ENCODE peak calls at places on chromosomes 5 and 9, in four cellular contexts. One of them, this sample, is unnamed.

GRCh38 chr5:97041239-97041638 is 101.2 kb downstream of the LIX1 start:
- DNase-seq in AG09319: no peak
- DNase-seq in AG04449: no peak
- DNase-seq in activated naive CD4-positive, alpha-beta T cell treated with anti-CD3 and anti-CD28 coated beads, Interleukin-2, amount 10 ng/mL, durations not matched to agents 7 days and 5 days: no peak
- DNase-seq in this sample: no peak

GRCh38 chr9:124661184-124661755 is 109.8 kb downstream of the NR6A1 start:
- DNase-seq in AG09319: no peak
- DNase-seq in AG04449: no peak
- DNase-seq in activated naive CD4-positive, alpha-beta T cell treated with anti-CD3 and anti-CD28 coated beads, Interleukin-2, amount 10 ng/mL, durations not matched to agents 7 days and 5 days: no peak
- DNase-seq in this sample: no peak

GRCh38 chr9:116661037-116661954 is 25.8 kb upstream of the TRIM32 start:
- DNase-seq in AG09319: peak; percentile 76
- DNase-seq in AG04449: peak; percentile 61
- DNase-seq in activated naive CD4-positive, alpha-beta T cell treated with anti-CD3 and anti-CD28 coated beads, Interleukin-2, amount 10 ng/mL, durations not matched to agents 7 days and 5 days: no peak
- DNase-seq in this sample: no peak

GRCh38 chr5:56852228-56853000 is 37.1 kb downstream of the MAP3K1 start:
- DNase-seq in AG09319: no peak
- DNase-seq in AG04449: no peak
- DNase-seq in activated naive CD4-positive, alpha-beta T cell treated with anti-CD3 and anti-CD28 coated beads, Interleukin-2, amount 10 ng/mL, durations not matched to agents 7 days and 5 days: no peak
- DNase-seq in this sample: no peak

GRCh38 chr5:81125959-81126358 is 107.2 kb upstream of the CKMT2 start:
- DNase-seq in AG09319: peak; percentile 12
- DNase-seq in AG04449: no peak
- DNase-seq in activated naive CD4-positive, alpha-beta T cell treated with anti-CD3 and anti-CD28 coated beads, Interleukin-2, amount 10 ng/mL, durations not matched to agents 7 days and 5 days: no peak
- DNase-seq in this sample: no peak

GRCh38 chr5:132831095-132831860 is 831 bp upstream of the SHROOM1 start:
- DNase-seq in AG09319: no peak
- DNase-seq in AG04449: no peak
- DNase-seq in activated naive CD4-positive, alpha-beta T cell treated with anti-CD3 and anti-CD28 coated beads, Interleukin-2, amount 10 ng/mL, durations not matched to agents 7 days and 5 days: no peak
- DNase-seq in this sample: no peak

GRCh38 chr5:179232091-179232490 is 113.2 kb downstream of the ADAMTS2 start:
- DNase-seq in AG09319: no peak
- DNase-seq in AG04449: no peak
- DNase-seq in activated naive CD4-positive, alpha-beta T cell treated with anti-CD3 and anti-CD28 coated beads, Interleukin-2, amount 10 ng/mL, durations not matched to agents 7 days and 5 days: no peak
- DNase-seq in this sample: no peak

GRCh38 chr9:20537269-20537668 is 85.0 kb downstream of the MLLT3 start:
- DNase-seq in AG09319: no peak
- DNase-seq in AG04449: no peak
- DNase-seq in activated naive CD4-positive, alpha-beta T cell treated with anti-CD3 and anti-CD28 coated beads, Interleukin-2, amount 10 ng/mL, durations not matched to agents 7 days and 5 days: no peak
- DNase-seq in this sample: no peak

GRCh38 chr5:102536323-102536928 is 37.6 kb upstream of the SLCO6A1 start:
- DNase-seq in AG09319: no peak
- DNase-seq in AG04449: no peak
- DNase-seq in activated naive CD4-positive, alpha-beta T cell treated with anti-CD3 and anti-CD28 coated beads, Interleukin-2, amount 10 ng/mL, durations not matched to agents 7 days and 5 days: no peak
- DNase-seq in this sample: no peak

GRCh38 chr9:21450733-21451394 is 10.6 kb downstream of the IFNA1 start:
- DNase-seq in AG09319: no peak
- DNase-seq in AG04449: no peak
- DNase-seq in activated naive CD4-positive, alpha-beta T cell treated with anti-CD3 and anti-CD28 coated beads, Interleukin-2, amount 10 ng/mL, durations not matched to agents 7 days and 5 days: no peak
- DNase-seq in this sample: no peak

GRCh38 chr5:178298283-178298807 is 65.7 kb upstream of the PHYKPL start:
- DNase-seq in AG09319: no peak
- DNase-seq in AG04449: no peak
- DNase-seq in activated naive CD4-positive, alpha-beta T cell treated with anti-CD3 and anti-CD28 coated beads, Interleukin-2, amount 10 ng/mL, durations not matched to agents 7 days and 5 days: no peak
- DNase-seq in this sample: no peak

GRCh38 chr5:110965773-110966581 is 105.5 kb upstream of the TSLP start:
- DNase-seq in AG09319: no peak
- DNase-seq in AG04449: no peak
- DNase-seq in activated naive CD4-positive, alpha-beta T cell treated with anti-CD3 and anti-CD28 coated beads, Interleukin-2, amount 10 ng/mL, durations not matched to agents 7 days and 5 days: no peak
- DNase-seq in this sample: no peak

GRCh38 chr9:121298016-121298538 is 30.1 kb downstream of the GSN start:
- DNase-seq in AG09319: no peak
- DNase-seq in AG04449: no peak
- DNase-seq in activated naive CD4-positive, alpha-beta T cell treated with anti-CD3 and anti-CD28 coated beads, Interleukin-2, amount 10 ng/mL, durations not matched to agents 7 days and 5 days: peak; percentile 14
- DNase-seq in this sample: no peak

GRCh38 chr5:172648008-172648359 is 6.9 kb downstream of the NEURL1B start:
- DNase-seq in AG09319: no peak
- DNase-seq in AG04449: no peak
- DNase-seq in activated naive CD4-positive, alpha-beta T cell treated with anti-CD3 and anti-CD28 coated beads, Interleukin-2, amount 10 ng/mL, durations not matched to agents 7 days and 5 days: no peak
- DNase-seq in this sample: no peak

GRCh38 chr9:121765021-121765950 is 113.9 kb downstream of the DAB2IP start:
- DNase-seq in AG09319: no peak
- DNase-seq in AG04449: no peak
- DNase-seq in activated naive CD4-positive, alpha-beta T cell treated with anti-CD3 and anti-CD28 coated beads, Interleukin-2, amount 10 ng/mL, durations not matched to agents 7 days and 5 days: no peak
- DNase-seq in this sample: no peak

GRCh38 chr9:99361827-99362226 is 139.7 kb downstream of the SEC61B start:
- DNase-seq in AG09319: no peak
- DNase-seq in AG04449: no peak
- DNase-seq in activated naive CD4-positive, alpha-beta T cell treated with anti-CD3 and anti-CD28 coated beads, Interleukin-2, amount 10 ng/mL, durations not matched to agents 7 days and 5 days: no peak
- DNase-seq in this sample: no peak

GRCh38 chr5:177593511-177593910 is 1.5 kb downstream of the TMED9 start:
- DNase-seq in AG09319: no peak
- DNase-seq in AG04449: no peak
- DNase-seq in activated naive CD4-positive, alpha-beta T cell treated with anti-CD3 and anti-CD28 coated beads, Interleukin-2, amount 10 ng/mL, durations not matched to agents 7 days and 5 days: no peak
- DNase-seq in this sample: no peak

GRCh38 chr9:97983524-97984187 is 515 bp downstream of the ANP32B start:
- DNase-seq in AG09319: no peak
- DNase-seq in AG04449: no peak
- DNase-seq in activated naive CD4-positive, alpha-beta T cell treated with anti-CD3 and anti-CD28 coated beads, Interleukin-2, amount 10 ng/mL, durations not matched to agents 7 days and 5 days: peak; percentile 65
- DNase-seq in this sample: peak; percentile 84

GRCh38 chr5:1174122-1174936 is 27.1 kb upstream of the SLC6A19 start:
- DNase-seq in AG09319: peak; percentile 32
- DNase-seq in AG04449: no peak
- DNase-seq in activated naive CD4-positive, alpha-beta T cell treated with anti-CD3 and anti-CD28 coated beads, Interleukin-2, amount 10 ng/mL, durations not matched to agents 7 days and 5 days: peak; percentile 56
- DNase-seq in this sample: no peak

GRCh38 chr5:154287136-154287535 is 96.6 kb downstream of the GALNT10 start:
- DNase-seq in AG09319: no peak
- DNase-seq in AG04449: peak; percentile 63
- DNase-seq in activated naive CD4-positive, alpha-beta T cell treated with anti-CD3 and anti-CD28 coated beads, Interleukin-2, amount 10 ng/mL, durations not matched to agents 7 days and 5 days: no peak
- DNase-seq in this sample: peak; percentile 63

GRCh38 chr5:463952-464351 is 21.0 kb downstream of the EXOC3 start:
- DNase-seq in AG09319: no peak
- DNase-seq in AG04449: no peak
- DNase-seq in activated naive CD4-positive, alpha-beta T cell treated with anti-CD3 and anti-CD28 coated beads, Interleukin-2, amount 10 ng/mL, durations not matched to agents 7 days and 5 days: peak; percentile 72
- DNase-seq in this sample: no peak

GRCh38 chr9:136372561-136373299 is 739 bp downstream of the CARD9 start:
- DNase-seq in AG09319: peak; percentile 52
- DNase-seq in AG04449: peak; percentile 21
- DNase-seq in activated naive CD4-positive, alpha-beta T cell treated with anti-CD3 and anti-CD28 coated beads, Interleukin-2, amount 10 ng/mL, durations not matched to agents 7 days and 5 days: no peak
- DNase-seq in this sample: no peak

GRCh38 chr9:94443039-94443722 is 111.7 kb upstream of the PCAT7 start:
- DNase-seq in AG09319: no peak
- DNase-seq in AG04449: no peak
- DNase-seq in activated naive CD4-positive, alpha-beta T cell treated with anti-CD3 and anti-CD28 coated beads, Interleukin-2, amount 10 ng/mL, durations not matched to agents 7 days and 5 days: no peak
- DNase-seq in this sample: no peak

GRCh38 chr5:23013395-23013994 is 160.4 kb upstream of the CDH12 start:
- DNase-seq in AG09319: no peak
- DNase-seq in AG04449: no peak
- DNase-seq in activated naive CD4-positive, alpha-beta T cell treated with anti-CD3 and anti-CD28 coated beads, Interleukin-2, amount 10 ng/mL, durations not matched to agents 7 days and 5 days: no peak
- DNase-seq in this sample: no peak

GRCh38 chr9:38360880-38361836 is 31.3 kb upstream of the ALDH1B1 start:
- DNase-seq in AG09319: no peak
- DNase-seq in AG04449: no peak
- DNase-seq in activated naive CD4-positive, alpha-beta T cell treated with anti-CD3 and anti-CD28 coated beads, Interleukin-2, amount 10 ng/mL, durations not matched to agents 7 days and 5 days: no peak
- DNase-seq in this sample: no peak

GRCh38 chr5:134845335-134845851 is 375 bp upstream of the C5orf24 start:
- DNase-seq in AG09319: no peak
- DNase-seq in AG04449: no peak
- DNase-seq in activated naive CD4-positive, alpha-beta T cell treated with anti-CD3 and anti-CD28 coated beads, Interleukin-2, amount 10 ng/mL, durations not matched to agents 7 days and 5 days: no peak
- DNase-seq in this sample: no peak

GRCh38 chr5:147635882-147636531 is 126.1 kb upstream of the DPYSL3 start:
- DNase-seq in AG09319: no peak
- DNase-seq in AG04449: no peak
- DNase-seq in activated naive CD4-positive, alpha-beta T cell treated with anti-CD3 and anti-CD28 coated beads, Interleukin-2, amount 10 ng/mL, durations not matched to agents 7 days and 5 days: no peak
- DNase-seq in this sample: no peak

GRCh38 chr9:130473521-130473920 is 28.8 kb downstream of the ASS1 start:
- DNase-seq in AG09319: no peak
- DNase-seq in AG04449: no peak
- DNase-seq in activated naive CD4-positive, alpha-beta T cell treated with anti-CD3 and anti-CD28 coated beads, Interleukin-2, amount 10 ng/mL, durations not matched to agents 7 days and 5 days: no peak
- DNase-seq in this sample: no peak

GRCh38 chr5:107104774-107105050 is 566.0 kb downstream of the EFNA5 start:
- DNase-seq in AG09319: no peak
- DNase-seq in AG04449: no peak
- DNase-seq in activated naive CD4-positive, alpha-beta T cell treated with anti-CD3 and anti-CD28 coated beads, Interleukin-2, amount 10 ng/mL, durations not matched to agents 7 days and 5 days: no peak
- DNase-seq in this sample: no peak

GRCh38 chr5:133114933-133115310 is 63.1 kb downstream of the HSPA4 start:
- DNase-seq in AG09319: no peak
- DNase-seq in AG04449: no peak
- DNase-seq in activated naive CD4-positive, alpha-beta T cell treated with anti-CD3 and anti-CD28 coated beads, Interleukin-2, amount 10 ng/mL, durations not matched to agents 7 days and 5 days: no peak
- DNase-seq in this sample: peak; percentile 73

GRCh38 chr5:112186401-112186990 is 232.6 kb downstream of the EPB41L4A start:
- DNase-seq in AG09319: peak; percentile 10
- DNase-seq in AG04449: no peak
- DNase-seq in activated naive CD4-positive, alpha-beta T cell treated with anti-CD3 and anti-CD28 coated beads, Interleukin-2, amount 10 ng/mL, durations not matched to agents 7 days and 5 days: no peak
- DNase-seq in this sample: no peak

GRCh38 chr5:148492351-148492750 is 108.6 kb downstream of the FBXO38 start:
- DNase-seq in AG09319: no peak
- DNase-seq in AG04449: no peak
- DNase-seq in activated naive CD4-positive, alpha-beta T cell treated with anti-CD3 and anti-CD28 coated beads, Interleukin-2, amount 10 ng/mL, durations not matched to agents 7 days and 5 days: no peak
- DNase-seq in this sample: no peak

GRCh38 chr5:99169309-99169708 is 240.5 kb upstream of the CHD1 start:
- DNase-seq in AG09319: no peak
- DNase-seq in AG04449: no peak
- DNase-seq in activated naive CD4-positive, alpha-beta T cell treated with anti-CD3 and anti-CD28 coated beads, Interleukin-2, amount 10 ng/mL, durations not matched to agents 7 days and 5 days: no peak
- DNase-seq in this sample: no peak

GRCh38 chr9:82571540-82571939 is 491.4 kb downstream of the RASEF start:
- DNase-seq in AG09319: no peak
- DNase-seq in AG04449: no peak
- DNase-seq in activated naive CD4-positive, alpha-beta T cell treated with anti-CD3 and anti-CD28 coated beads, Interleukin-2, amount 10 ng/mL, durations not matched to agents 7 days and 5 days: no peak
- DNase-seq in this sample: no peak

GRCh38 chr5:132387649-132388117 is 18.2 kb downstream of the SLC22A5 start:
- DNase-seq in AG09319: peak; percentile 88
- DNase-seq in AG04449: peak; percentile 97
- DNase-seq in activated naive CD4-positive, alpha-beta T cell treated with anti-CD3 and anti-CD28 coated beads, Interleukin-2, amount 10 ng/mL, durations not matched to agents 7 days and 5 days: no peak
- DNase-seq in this sample: peak; percentile 93

GRCh38 chr5:123206618-123207320 is 117.7 kb downstream of the PRDM6 start:
- DNase-seq in AG09319: no peak
- DNase-seq in AG04449: peak; percentile 9
- DNase-seq in activated naive CD4-positive, alpha-beta T cell treated with anti-CD3 and anti-CD28 coated beads, Interleukin-2, amount 10 ng/mL, durations not matched to agents 7 days and 5 days: no peak
- DNase-seq in this sample: no peak

This sample was measured in osteocyte.